ENCODE peak calls at places on chromosomes 5 and 9, in seven cellular contexts. Q is adipocyte; P is gastrocnemius medialis; X is stimulated activated CD4-positive, alpha-beta T cell treated with anti-CD3 and anti-CD28 coated beads, TNF-alpha, amount 100 ng/mL, for 24 hours; W is posterior vena cava; R is prostate gland; S is chondrocyte. C is an unnamed sample.

GRCh38 chr5:138789771-138790242 is 36.6 kb downstream of the CTNNA1 start:
- DNase-seq in P (no peak), R (no peak), X (no peak), W (no peak), Q (peak), S (no peak), C (no peak)

GRCh38 chr9:84271004-84271886 is 69.3 kb downstream of the SLC28A3 start:
- DNase-seq in X (no peak), W (peak), S (no peak), R (peak), P (peak), Q (peak), C (no peak)

GRCh38 chr9:131111186-131111853 is 14.1 kb upstream of the NUP214 start:
- DNase-seq in S (peak), R (no peak), X (no peak), P (no peak), W (peak), Q (peak), C (no peak)

GRCh38 chr5:65799857-65800256 is 77.9 kb downstream of the NLN start:
- DNase-seq in W (no peak), X (no peak), P (no peak), Q (no peak), S (no peak), R (no peak), C (no peak)

GRCh38 chr5:33743089-33743488 is 148.7 kb downstream of the ADAMTS12 start:
- DNase-seq in P (no peak), R (no peak), S (no peak), W (no peak), Q (no peak), X (no peak), C (no peak)

GRCh38 chr5:157267766-157268480 is 2.0 kb downstream of the CYFIP2 start:
- DNase-seq in S (no peak), W (no peak), X (no peak), P (no peak), R (no peak), Q (no peak), C (no peak)

GRCh38 chr5:439636-440035 is 3.3 kb upstream of the EXOC3 start:
- DNase-seq in R (no peak), S (no peak), X (no peak), Q (no peak), P (no peak), W (peak), C (no peak)

GRCh38 chr5:78979117-78979742 is 5.9 kb downstream of the ARSB start:
- DNase-seq in R (no peak), W (no peak), Q (no peak), P (no peak), X (no peak), S (no peak), C (no peak)

GRCh38 chr9:2155966-2156365 is 140.8 kb downstream of the SMARCA2 start:
- DNase-seq in S (no peak), W (no peak), R (no peak), P (no peak), X (no peak), Q (no peak), C (no peak)

GRCh38 chr5:16550316-16550952 is 66.4 kb downstream of the RETREG1 start:
- DNase-seq in R (no peak), W (no peak), X (peak), Q (peak), S (no peak), P (peak), C (no peak)

GRCh38 chr9:124297553-124297905 is 39.8 kb downstream of the NEK6 start:
- DNase-seq in W (no peak), R (peak), P (peak), Q (peak), X (no peak), S (no peak), C (no peak)

GRCh38 chr5:93649234-93649900 is 66.3 kb downstream of the NR2F1 start:
- DNase-seq in P (no peak), X (no peak), W (no peak), S (no peak), R (no peak), Q (no peak), C (no peak)

GRCh38 chr9:77215874-77216273 is 38.5 kb downstream of the VPS13A start:
- DNase-seq in P (no peak), Q (peak), R (no peak), S (no peak), W (no peak), X (no peak), C (no peak)

GRCh38 chr9:131738838-131739191 is 1.1 kb downstream of the RAPGEF1 start:
- DNase-seq in W (no peak), R (no peak), Q (no peak), X (no peak), P (peak), S (no peak), C (no peak)

GRCh38 chr5:180093651-180094382 is 22.3 kb upstream of the RNF130 start:
- DNase-seq in R (no peak), W (peak), Q (no peak), X (no peak), P (peak), S (no peak), C (no peak)

GRCh38 chr9:117715411-117715989 is 11.3 kb downstream of the TLR4 start:
- DNase-seq in R (no peak), Q (no peak), W (no peak), P (no peak), S (no peak), X (no peak), C (no peak)

GRCh38 chr5:66830636-66831035 is 234.4 kb downstream of the MAST4 start:
- DNase-seq in X (no peak), W (no peak), Q (no peak), P (no peak), S (no peak), R (no peak), C (no peak)

GRCh38 chr9:123299558-123300126 is 31.3 kb upstream of the STRBP start:
- DNase-seq in P (no peak), R (no peak), S (no peak), Q (no peak), X (no peak), W (no peak), C (no peak)

GRCh38 chr9:133713211-133713959 is 24.8 kb downstream of the SARDH start:
- DNase-seq in S (peak), X (no peak), R (no peak), P (no peak), Q (no peak), W (peak), C (no peak)

GRCh38 chr5:55820488-55820887 is 30.7 kb upstream of the IL31RA start:
- DNase-seq in Q (no peak), X (no peak), P (no peak), R (no peak), W (no peak), S (no peak), C (no peak)

GRCh38 chr9:12964271-12964670 is 189.5 kb downstream of the LURAP1L start:
- DNase-seq in S (no peak), Q (no peak), W (no peak), P (no peak), R (no peak), X (no peak), C (no peak)

GRCh38 chr5:149337746-149338145 is 7.6 kb upstream of the GRPEL2 start:
- DNase-seq in W (no peak), P (no peak), R (no peak), X (no peak), S (no peak), Q (no peak), C (peak)

GRCh38 chr9:88532320-88532719 is 2.7 kb upstream of the NXNL2 start:
- DNase-seq in P (no peak), W (peak), X (no peak), S (no peak), R (no peak), Q (no peak), C (no peak)

GRCh38 chr5:147989977-147990376 is 73.8 kb upstream of the SPINK5 start:
- DNase-seq in X (no peak), P (no peak), R (no peak), S (no peak), W (no peak), Q (peak), C (no peak)

GRCh38 chr5:78236046-78236445 is 58.5 kb downstream of the AP3B1 start:
- DNase-seq in X (no peak), Q (peak), S (no peak), W (no peak), R (no peak), P (no peak), C (no peak)

GRCh38 chr5:14156611-14157493 is 13.7 kb downstream of the TRIO start:
- DNase-seq in Q (peak), R (no peak), S (no peak), X (no peak), P (no peak), W (no peak), C (peak)